ENCODE peak calls at places on chromosomes 4 and X, in five cellular contexts. O is NCI-H1092; D is CD8-positive, alpha-beta T cell; A is A549; M is effector CD4-positive, alpha-beta T cell. S is an unnamed sample.

GRCh38 chr4:159222158-159222557 is 119.3 kb downstream of the RAPGEF2 start:
- DNase-seq in O (no peak), D (no peak), A (no peak), M (no peak), S (no peak)

GRCh38 chr4:17562157-17562556 is 14.8 kb upstream of the LAP3 start:
- DNase-seq in O (no peak), D (no peak), A (no peak), M (no peak), S (no peak)

GRCh38 chr4:127162741-127163140 is 470.0 kb upstream of the INTU start:
- DNase-seq in O (no peak), D (no peak), A (no peak), M (no peak), S (no peak)

GRCh38 chrX:138691186-138691585 is 20.3 kb downstream of the FGF13 start:
- DNase-seq in O (no peak), D (no peak), A (no peak), M (no peak), S (peak)

GRCh38 chr4:189200346-189200745 is 740.3 kb upstream of the FRG1 start:
- DNase-seq in O (no peak), D (no peak), A (no peak), M (no peak), S (no peak)

GRCh38 chrX:31228415-31228832 is 156.6 kb upstream of the FTHL17 start:
- DNase-seq in O (no peak), D (no peak), A (no peak), M (no peak), S (no peak)

GRCh38 chrX:24203072-24203808 is 53.7 kb downstream of the ZFX start:
- DNase-seq in O (no peak), D (no peak), A (no peak), M (no peak), S (no peak)

GRCh38 chr4:2364654-2365053 is 53.8 kb downstream of the ZFYVE28 start:
- DNase-seq in O (no peak), D (peak), A (no peak), M (peak), S (no peak)

GRCh38 chrX:149392896-149393295 is 112.2 kb downstream of the IDS start:
- DNase-seq in O (peak), D (no peak), A (no peak), M (no peak), S (no peak)

GRCh38 chrX:10893976-10894375 is 217.2 kb upstream of the HCCS start:
- DNase-seq in O (no peak), D (no peak), A (no peak), M (no peak), S (no peak)

GRCh38 chr4:1049591-1049905 is 38.1 kb downstream of the FGFRL1 start:
- DNase-seq in O (no peak), D (no peak), A (no peak), M (no peak), S (no peak)

GRCh38 chr4:39154009-39154408 is 28.3 kb upstream of the WDR19 start:
- DNase-seq in O (no peak), D (no peak), A (no peak), M (no peak), S (no peak)

GRCh38 chrX:121103381-121103780 is 56.0 kb downstream of the GLUD2 start:
- DNase-seq in O (no peak), D (no peak), A (no peak), M (no peak), S (no peak)

GRCh38 chr4:146472404-146472803 is 49.3 kb downstream of the SLC10A7 start:
- DNase-seq in O (no peak), D (no peak), A (no peak), M (no peak), S (no peak)

GRCh38 chr4:41718907-41719306 is 29.6 kb downstream of the PHOX2B start:
- DNase-seq in O (no peak), D (no peak), A (no peak), M (no peak), S (no peak)

GRCh38 chr4:175702703-175703102 is 109.4 kb downstream of the GPM6A start:
- DNase-seq in O (no peak), D (no peak), A (no peak), M (no peak), S (no peak)

GRCh38 chr4:26069218-26069617 is 155.2 kb downstream of the SMIM20 start:
- DNase-seq in O (no peak), D (no peak), A (no peak), M (no peak), S (peak)

GRCh38 chr4:180951312-180951711 is 1291.9 kb upstream of the TENM3 start:
- DNase-seq in O (no peak), D (no peak), A (no peak), M (no peak), S (no peak)

GRCh38 chr4:159401791-159402380 is 299.0 kb downstream of the RAPGEF2 start:
- DNase-seq in O (no peak), D (no peak), A (no peak), M (no peak), S (peak)

GRCh38 chrX:117985241-117985640 is 131.4 kb downstream of the KLHL13 start:
- DNase-seq in O (no peak), D (no peak), A (no peak), M (no peak), S (no peak)

GRCh38 chr4:77418333-77418732 is 187.3 kb upstream of the CXCL13 start:
- DNase-seq in O (no peak), D (no peak), A (no peak), M (no peak), S (peak)

GRCh38 chrX:119693996-119694451 is 1.1 kb upstream of the SEPTIN6 start:
- DNase-seq in O (no peak), D (no peak), A (no peak), M (no peak), S (no peak)

GRCh38 chr4:26788341-26788733 is 72.3 kb upstream of the STIM2 start:
- DNase-seq in O (no peak), D (no peak), A (no peak), M (no peak), S (no peak)

GRCh38 chrX:31333181-31333831 is 261.5 kb upstream of the FTHL17 start:
- DNase-seq in O (no peak), D (no peak), A (no peak), M (no peak), S (peak)

GRCh38 chr4:110683600-110683999 is 60.7 kb upstream of the PITX2 start:
- DNase-seq in O (no peak), D (no peak), A (no peak), M (no peak), S (no peak)

GRCh38 chr4:158176108-158176507 is 3.3 kb upstream of the GASK1B start:
- DNase-seq in O (no peak), D (no peak), A (no peak), M (no peak), S (no peak)

GRCh38 chrX:1242901-1243402 is 25.7 kb upstream of the CSF2RA start:
- DNase-seq in O (no peak), D (no peak), A (no peak), M (no peak), S (peak)

GRCh38 chr4:13888112-13888511 is 260.6 kb upstream of the BOD1L1 start:
- DNase-seq in O (no peak), D (no peak), A (no peak), M (no peak), S (no peak)

GRCh38 chr4:101418055-101418454 is 70.7 kb upstream of the PPP3CA start:
- DNase-seq in O (no peak), D (peak), A (no peak), M (peak), S (no peak)

GRCh38 chr4:151811403-151811802 is 50.6 kb upstream of the GATB start:
- DNase-seq in O (no peak), D (no peak), A (no peak), M (no peak), S (no peak)

GRCh38 chr4:7153711-7154110 is 38.6 kb upstream of the SORCS2 start:
- DNase-seq in O (no peak), D (no peak), A (no peak), M (no peak), S (no peak)

GRCh38 chr4:150006197-150006596 is 72.0 kb upstream of the DCLK2 start:
- DNase-seq in O (peak), D (no peak), A (no peak), M (no peak), S (no peak)

GRCh38 chr4:8356856-8357255 is 83.7 kb downstream of the ACOX3 start:
- DNase-seq in O (no peak), D (no peak), A (no peak), M (no peak), S (no peak)

GRCh38 chr4:42574873-42575272 is 82.0 kb downstream of the ATP8A1 start:
- DNase-seq in O (no peak), D (no peak), A (no peak), M (no peak), S (no peak)

S was measured in SW480.